ENCODE peak calls at places on chromosomes 3 and 15, in six cellular contexts. F, J, L, G, H and U are unnamed samples.

GRCh38 chr15:31292391-31293020 is 34.1 kb upstream of the KLF13 start:
- DNase-seq in F (no peak), H (no peak), G (no peak), L (no peak), J (no peak), U (no peak)

GRCh38 chr15:42226648-42227047 is 18.5 kb upstream of the VPS39 start:
- DNase-seq in J (no peak), G (no peak), L (no peak), F (no peak), H (no peak), U (no peak)

GRCh38 chr3:78116874-78117273 is 1077.0 kb downstream of the ROBO2 start:
- DNase-seq in L (peak; percentile 68), F (no peak), J (no peak), G (no peak), H (no peak), U (no peak)

GRCh38 chr15:81908111-81908510 is 137.7 kb downstream of the MEX3B start:
- DNase-seq in G (no peak), J (no peak), F (no peak), L (no peak), H (no peak), U (no peak)

GRCh38 chr3:71563827-71564226 is 19.7 kb downstream of the FOXP1 start:
- DNase-seq in H (no peak), F (no peak), J (no peak), G (no peak), L (no peak), U (no peak)

GRCh38 chr3:187291001-187291511 is 481 bp downstream of the MASP1 start:
- DNase-seq in L (peak; percentile 40), F (no peak), J (peak; percentile 64), G (no peak), H (no peak), U (peak; percentile 65)

GRCh38 chr15:35858707-35859106 is 312.7 kb upstream of the DPH6 start:
- DNase-seq in J (peak; percentile 5), H (no peak), F (no peak), G (no peak), L (peak; percentile 71), U (no peak)

GRCh38 chr3:148601766-148602685 is 95.7 kb upstream of the AGTR1 start:
- DNase-seq in J (peak; percentile 48), G (no peak), L (peak; percentile 9), H (no peak), F (no peak), U (no peak)

GRCh38 chr3:139728414-139728813 is 50.6 kb upstream of the NMNAT3 start:
- DNase-seq in H (no peak), L (no peak), J (no peak), G (no peak), F (no peak), U (no peak)

GRCh38 chr3:10738688-10739372 is 77.2 kb upstream of the SLC6A11 start:
- DNase-seq in G (peak; percentile 80), H (peak; percentile 77), L (peak; percentile 34), F (peak; percentile 70), J (peak; percentile 58), U (peak; percentile 40)

GRCh38 chr3:27544372-27544865 is 60.2 kb upstream of the SLC4A7 start:
- DNase-seq in J (peak; percentile 68), G (no peak), F (peak; percentile 70), L (peak; percentile 69), H (no peak), U (peak; percentile 53)

GRCh38 chr15:85618956-85619491 is 175.7 kb downstream of the KLHL25 start:
- DNase-seq in H (peak; percentile 42), J (peak; percentile 98), F (peak; percentile 96), G (peak; percentile 92), L (peak; percentile 98), U (peak; percentile 88)

GRCh38 chr3:81426826-81427565 is 334.4 kb downstream of the GBE1 start:
- DNase-seq in G (no peak), L (no peak), F (no peak), J (no peak), H (no peak), U (no peak)

GRCh38 chr15:62952969-62953368 is 89.6 kb upstream of the TPM1 start:
- DNase-seq in G (no peak), F (no peak), H (no peak), J (no peak), L (no peak), U (no peak)

GRCh38 chr15:60511351-60512157 is 32.6 kb upstream of the ICE2 start:
- DNase-seq in G (no peak), H (no peak), F (no peak), L (no peak), J (peak; percentile 10), U (no peak)

GRCh38 chr3:126845910-126846309 is 137.0 kb upstream of the PLXNA1 start:
- DNase-seq in L (no peak), G (no peak), F (no peak), H (no peak), J (no peak), U (no peak)

GRCh38 chr3:134367412-134367811 is 6.8 kb downstream of the AMOTL2 start:
- DNase-seq in J (no peak), H (no peak), F (no peak), G (peak; percentile 67), L (no peak), U (no peak)

GRCh38 chr3:17157713-17158112 is 273.0 kb downstream of the PLCL2 start:
- DNase-seq in F (no peak), H (no peak), L (no peak), G (no peak), J (peak; percentile 57), U (peak; percentile 75)

GRCh38 chr15:52078197-52078875 is 34.2 kb downstream of the BCL2L10 start:
- DNase-seq in J (no peak), H (no peak), L (no peak), F (no peak), G (no peak), U (no peak)

GRCh38 chr3:4302747-4303146 is 422 bp upstream of the SETMAR start:
- DNase-seq in L (no peak), J (no peak), H (no peak), F (no peak), G (no peak), U (no peak)

GRCh38 chr3:37097776-37098175 is 76.6 kb downstream of the LRRFIP2 start:
- DNase-seq in J (no peak), F (no peak), G (no peak), L (no peak), H (no peak), U (no peak)

GRCh38 chr15:79130535-79131130 is 40.1 kb upstream of the RASGRF1 start:
- DNase-seq in G (no peak), H (no peak), L (no peak), J (no peak), F (no peak), U (no peak)
- TF ChIP-seq CTCF in G (no peak), H (no peak), L (no peak), J (no peak), F (no peak), U (no peak)

GRCh38 chr15:64386291-64386690 is 1.3 kb upstream of the TRIP4 start:
- DNase-seq in F (no peak), L (no peak), G (no peak), J (no peak), H (no peak), U (no peak)

GRCh38 chr15:64379216-64379960 is 1.9 kb downstream of the PCLAF start:
- DNase-seq in G (no peak), H (no peak), L (no peak), J (no peak), F (no peak), U (no peak)

GRCh38 chr15:64383760-64384159 is 2.5 kb upstream of the PCLAF start:
- DNase-seq in L (no peak), J (no peak), G (no peak), H (no peak), F (no peak), U (no peak)

DNA sequence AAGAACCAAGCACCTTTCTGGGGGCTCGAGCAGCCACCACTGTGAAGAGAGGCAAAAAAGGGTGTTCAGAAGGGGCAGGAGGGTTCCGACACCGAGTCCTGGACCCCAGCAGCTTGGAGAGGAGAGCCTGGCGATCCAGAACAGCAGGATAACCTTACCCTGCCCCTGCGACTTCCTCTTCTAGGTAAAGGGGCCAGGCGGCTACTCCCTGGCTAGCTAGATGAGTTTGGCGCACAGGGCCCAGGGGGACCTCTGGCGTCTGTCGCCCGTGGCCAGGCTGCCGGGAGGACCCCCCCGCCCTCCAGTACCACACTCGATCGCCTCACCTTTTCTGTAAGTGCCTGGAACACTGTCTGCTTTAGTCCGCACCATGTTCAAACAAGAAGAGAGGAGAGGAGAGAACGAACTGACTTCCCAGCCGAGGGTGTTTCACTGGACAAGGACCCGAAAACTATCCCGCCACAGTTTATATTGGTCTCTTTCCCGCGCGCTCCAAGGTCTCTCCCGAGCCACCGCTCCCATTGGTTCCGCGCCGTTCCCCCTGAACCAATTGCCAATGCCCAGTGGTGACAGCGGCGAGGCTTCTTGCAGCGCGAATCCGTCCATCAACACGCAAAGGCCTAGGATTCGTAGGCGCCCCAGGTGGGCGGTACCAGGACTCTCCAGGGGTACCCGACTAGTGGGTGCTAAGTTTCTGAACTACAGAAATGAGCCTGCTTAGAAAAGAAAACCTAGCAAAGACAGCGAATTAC is at the start of gene PCLAF:
- DNase-seq in F (peak; percentile 97), G (peak; percentile 97), J (peak; percentile 94), L (peak; percentile 91), H (peak; percentile 94), U (peak; percentile 94)
- TF ChIP-seq CTCF in F (no peak), G (peak; percentile 21), J (no peak), L (no peak), H (no peak), U (no peak)

GRCh38 chr3:54434761-54435160 is 312.4 kb downstream of the CACNA2D3 start:
- DNase-seq in G (no peak), L (no peak), H (no peak), J (no peak), F (no peak), U (no peak)

GRCh38 chr3:54432975-54433374 is 310.6 kb downstream of the CACNA2D3 start:
- DNase-seq in J (no peak), G (no peak), L (no peak), F (no peak), H (no peak), U (no peak)

GRCh38 chr3:54427951-54428871 is 305.9 kb downstream of the CACNA2D3 start:
- DNase-seq in G (no peak), F (peak; percentile 41), H (peak; percentile 76), J (peak; percentile 76), L (peak; percentile 80), U (peak; percentile 58)

GRCh38 chr3:54433846-54434245 is 311.5 kb downstream of the CACNA2D3 start:
- DNase-seq in L (no peak), J (no peak), H (no peak), G (no peak), F (no peak), U (no peak)
- TF ChIP-seq CTCF in L (peak; percentile 2), J (no peak), H (no peak), G (no peak), F (no peak), U (no peak)

GRCh38 chr15:77026501-77027110 is 31.7 kb downstream of the PSTPIP1 start:
- DNase-seq in J (no peak), G (peak; percentile 63), H (peak; percentile 1), F (no peak), L (no peak), U (no peak)
- TF ChIP-seq CTCF in J (no peak), G (no peak), H (no peak), F (no peak), L (no peak), U (no peak)